ENCODE peak calls at places on chromosome 2, in six cellular contexts. H is spleen; T is kidney glomerular epithelial cell; I is activated naive CD4-positive, alpha-beta T cell treated with anti-CD3 and anti-CD28 coated beads, Interleukin-2, amount 10 ng/mL, durations not matched to agents 7 days and 5 days; W is fibroblast of lung; V is ELF-1. G is an unnamed sample.

GRCh38 chr2:121172456-121172855 is 112.5 kb downstream of the TFCP2L1 start:
- DNase-seq in V (no peak), T (no peak), I (no peak), W (no peak), H (no peak), G (no peak)

GRCh38 chr2:98416760-98417159 is 27.9 kb upstream of the INPP4A start:
- DNase-seq in V (no peak), I (no peak), T (no peak), H (no peak), W (no peak), G (no peak)

GRCh38 chr2:172228177-172228785 is 125.6 kb upstream of the DLX2 start:
- DNase-seq in H (no peak), V (no peak), I (no peak), T (no peak), W (peak; percentile 56), G (no peak)

GRCh38 chr2:128984855-128985254 is 666.2 kb upstream of the HS6ST1 start:
- DNase-seq in T (no peak), H (no peak), I (no peak), W (no peak), V (no peak), G (no peak)

GRCh38 chr2:36290306-36290705 is 65.3 kb upstream of the CRIM1 start:
- DNase-seq in I (no peak), W (no peak), V (no peak), T (no peak), H (no peak), G (no peak)

GRCh38 chr2:18247282-18248110 is 313.0 kb downstream of the RDH14 start:
- DNase-seq in I (no peak), T (no peak), V (no peak), W (no peak), H (no peak), G (no peak)

GRCh38 chr2:98822301-98823164 is 91.6 kb upstream of the MGAT4A start:
- DNase-seq in H (peak; percentile 94), I (peak; percentile 73), W (no peak), V (peak; percentile 31), T (no peak), G (no peak)

GRCh38 chr2:100882645-100883613 is 63.0 kb downstream of the NPAS2 start:
- DNase-seq in V (no peak), H (no peak), W (no peak), I (no peak), T (peak; percentile 19), G (no peak)

GRCh38 chr2:230905448-230906430 is 19.3 kb downstream of the GPR55 start:
- DNase-seq in V (peak; percentile 86), H (peak; percentile 75), W (no peak), T (no peak), I (peak; percentile 80), G (peak; percentile 71)